ENCODE peak calls at places on chromosomes 12 and 14, in seven cellular contexts. O, I, V, N, J, P and L are unnamed samples.

GRCh38 chr14:22252591-22253178 is 336.3 kb downstream of the DAD1 start:
- DNase-seq in I (peak), J (no peak), V (no peak), N (no peak), O (no peak), P (no peak), L (no peak)

GRCh38 chr12:39329015-39329414 is 113.9 kb downstream of the KIF21A start:
- DNase-seq in P (no peak), O (no peak), N (no peak), V (peak), J (no peak), I (peak), L (peak)

GRCh38 chr14:82451675-82452074 is 918.0 kb upstream of the SEL1L start:
- DNase-seq in J (no peak), O (no peak), I (no peak), N (no peak), P (peak), V (no peak), L (no peak)

GRCh38 chr12:6735448-6736191 is 11.8 kb downstream of the COPS7A start:
- DNase-seq in O (peak), P (peak), V (peak), N (peak), J (no peak), I (peak), L (peak)

GRCh38 chr14:69887740-69888657 is 8.8 kb downstream of the SMOC1 start:
- DNase-seq in O (peak), N (no peak), P (no peak), I (peak), J (no peak), V (no peak), L (no peak)

GRCh38 chr12:12273291-12273957 is 6.6 kb upstream of the LRP6 start:
- DNase-seq in J (no peak), N (no peak), P (no peak), O (peak), I (peak), V (peak), L (no peak)

GRCh38 chr12:67661311-67662011 is 12.9 kb downstream of the DYRK2 start:
- DNase-seq in N (no peak), J (peak), P (no peak), I (peak), O (peak), V (peak), L (peak)

GRCh38 chr12:110431957-110432587 is 18.1 kb downstream of the ARPC3 start:
- DNase-seq in I (no peak), J (no peak), O (no peak), V (no peak), P (no peak), N (no peak), L (no peak)

GRCh38 chr14:51304956-51305355 is 64.9 kb downstream of the TMX1 start:
- DNase-seq in J (no peak), O (peak), I (peak), V (peak), N (no peak), P (peak), L (peak)

GRCh38 chr14:100783630-100784321 is 42.1 kb upstream of the MEG3 start:
- DNase-seq in V (no peak), O (no peak), J (no peak), I (no peak), P (no peak), N (peak), L (no peak)

GRCh38 chr14:29906256-29906885 is 21.3 kb downstream of the PRKD1 start:
- DNase-seq in J (no peak), P (peak), O (peak), V (peak), N (peak), I (peak), L (peak)

GRCh38 chr12:119204716-119205285 is 26.1 kb downstream of the HSPB8 start:
- DNase-seq in J (no peak), O (no peak), I (no peak), P (no peak), N (no peak), V (no peak), L (no peak)

GRCh38 chr14:23863836-23864235 is 89.7 kb upstream of the DHRS4 start:
- DNase-seq in V (no peak), J (no peak), I (no peak), P (no peak), O (no peak), N (no peak), L (no peak)

GRCh38 chr14:90551733-90552464 is 155.1 kb downstream of the CALM1 start:
- DNase-seq in N (no peak), V (no peak), O (no peak), I (no peak), J (no peak), P (no peak), L (no peak)

GRCh38 chr12:25962932-25963525 is 4.5 kb downstream of the RASSF8 start:
- DNase-seq in O (no peak), P (no peak), J (no peak), V (peak), I (peak), N (no peak), L (no peak)

GRCh38 chr12:109880938-109881337 is 597 bp upstream of the GLTP start:
- DNase-seq in J (no peak), V (no peak), P (peak), I (no peak), O (no peak), N (no peak), L (no peak)

GRCh38 chr12:93358058-93358457 is 19.7 kb upstream of the NUDT4 start:
- DNase-seq in O (no peak), J (no peak), I (no peak), N (no peak), V (no peak), P (no peak), L (no peak)

GRCh38 chr14:94171208-94171607 is 2.9 kb upstream of the PPP4R4 start:
- DNase-seq in I (no peak), V (peak), P (no peak), N (no peak), O (peak), J (no peak), L (peak)

GRCh38 chr12:76240281-76240680 is 107.9 kb downstream of the BBS10 start:
- DNase-seq in P (no peak), I (no peak), O (no peak), N (no peak), V (peak), J (no peak), L (no peak)

GRCh38 chr12:6044082-6044481 is 80.4 kb downstream of the VWF start:
- DNase-seq in P (peak), I (no peak), V (peak), N (no peak), O (peak), J (no peak), L (peak)

GRCh38 chr12:20681334-20681733 is 13.8 kb upstream of the SLCO1C1 start:
- DNase-seq in O (no peak), V (no peak), I (peak), P (no peak), N (no peak), J (no peak), L (no peak)

GRCh38 chr12:53561590-53561953 is 54.3 kb upstream of the NPFF start:
- DNase-seq in O (peak), I (peak), J (peak), P (peak), N (no peak), V (peak), L (peak)

GRCh38 chr12:24488091-24488596 is 460.8 kb downstream of the BCAT1 start:
- DNase-seq in J (no peak), O (peak), I (peak), V (peak), P (no peak), N (no peak), L (no peak)